ENCODE peak calls at places on chromosomes 6 and 20, in four cellular contexts. D is PC-3, J is HCT116, I is PC-9. M is an unnamed sample.

GRCh38 chr6:15429146-15430110 is 183.6 kb downstream of the JARID2 start:
- DNase-seq in D (no peak), I (no peak), J (no peak), M (no peak)

GRCh38 chr6:166395778-166396177 is 13.0 kb upstream of the MPC1 start:
- DNase-seq in D (no peak), I (no peak), J (no peak), M (no peak)

GRCh38 chr6:125019873-125020272 is 57.6 kb downstream of the RNF217 start:
- DNase-seq in I (peak), J (no peak), D (no peak), M (no peak)

GRCh38 chr6:14804444-14805210 is 441.2 kb upstream of the JARID2 start:
- DNase-seq in D (no peak), J (no peak), I (no peak), M (no peak)

GRCh38 chr6:1130692-1131091 is 181.2 kb upstream of the FOXQ1 start:
- DNase-seq in D (no peak), J (no peak), I (no peak), M (no peak)

GRCh38 chr6:150741633-150742200 is 123.8 kb upstream of the MTHFD1L start:
- DNase-seq in I (no peak), J (peak), D (peak), M (no peak)

GRCh38 chr20:1177680-1178079 is 7.1 kb downstream of the TMEM74B start:
- DNase-seq in I (no peak), J (peak), D (peak), M (no peak)

GRCh38 chr6:16199792-16200191 is 38.6 kb upstream of the GMPR start:
- DNase-seq in D (no peak), J (no peak), I (no peak), M (no peak)

GRCh38 chr6:167795874-167796667 is 30.6 kb upstream of the AFDN start:
- DNase-seq in J (no peak), D (no peak), I (no peak), M (no peak)

GRCh38 chr6:5994234-5994998 is 12.3 kb downstream of the NRN1 start:
- DNase-seq in J (no peak), I (no peak), D (no peak), M (no peak)

GRCh38 chr6:17714879-17715860 is 8.4 kb upstream of the NUP153 start:
- DNase-seq in D (peak), I (peak), J (peak), M (no peak)

GRCh38 chr6:89009624-89010059 is 46.2 kb upstream of the RNGTT start:
- DNase-seq in D (no peak), I (no peak), J (no peak), M (no peak)

GRCh38 chr20:45911486-45912343 is at the start of gene PLTP:
- DNase-seq in D (peak), J (no peak), I (peak), M (no peak)

GRCh38 chr6:73131706-73132105 is 93.6 kb downstream of the KHDC1L start:
- DNase-seq in I (no peak), J (no peak), D (peak), M (no peak)

GRCh38 chr20:31595654-31596411 is 9.3 kb upstream of the ID1 start:
- DNase-seq in J (peak), I (peak), D (peak), M (no peak)

GRCh38 chr20:44245977-44246376 is 1.1 kb upstream of the GDAP1L1 start:
- DNase-seq in I (no peak), J (no peak), D (no peak), M (no peak)

GRCh38 chr6:56540950-56541600 is 101.6 kb downstream of the DST start:
- DNase-seq in J (no peak), I (no peak), D (peak), M (no peak)

GRCh38 chr20:36744764-36745191 is 1.1 kb downstream of the NDRG3 start:
- DNase-seq in I (peak), J (no peak), D (peak), M (no peak)

GRCh38 chr6:27766405-27766804 is 145.8 kb downstream of the OR2B2 start:
- DNase-seq in J (no peak), I (no peak), D (no peak), M (no peak)

GRCh38 chr6:14305131-14305530 is 187.6 kb downstream of the CD83 start:
- DNase-seq in D (peak), I (no peak), J (no peak), M (no peak)

GRCh38 chr6:79413562-79414002 is 123.6 kb downstream of the LCA5 start:
- DNase-seq in D (peak), I (peak), J (no peak), M (no peak)

GRCh38 chr6:118525913-118526490 is 22.1 kb upstream of the PLN start:
- DNase-seq in I (no peak), J (no peak), D (no peak), M (no peak)

GRCh38 chr20:48959902-48960550 is 38.5 kb downstream of the ARFGEF2 start:
- DNase-seq in I (peak), D (peak), J (no peak), M (no peak)

GRCh38 chr6:63567966-63568365 is 4.3 kb upstream of the LOC128125822 start:
- DNase-seq in I (no peak), D (no peak), J (no peak), M (no peak)

GRCh38 chr6:18413320-18413830 is 26.2 kb downstream of the RNF144B start:
- DNase-seq in D (no peak), J (no peak), I (no peak), M (no peak)

GRCh38 chr6:142943746-142944125 is 1.2 kb downstream of the HIVEP2 start:
- DNase-seq in J (no peak), D (peak), I (no peak), M (peak)

GRCh38 chr20:35739294-35740163 is 2.5 kb downstream of the RBM39 start:
- DNase-seq in I (peak), J (no peak), D (peak), M (peak)

GRCh38 chr20:61434361-61434781 is 182.3 kb downstream of the CDH4 start:
- DNase-seq in J (no peak), I (no peak), D (no peak), M (no peak)

GRCh38 chr20:48178607-48179006 is 393.3 kb upstream of the SULF2 start:
- DNase-seq in J (no peak), I (no peak), D (no peak), M (no peak)

GRCh38 chr20:56974499-56975250 is 291.8 kb downstream of the BMP7 start:
- DNase-seq in J (peak), I (peak), D (peak), M (peak)
- TF ChIP-seq EZH2 in J (no peak), I (no peak), D (no peak), M (no peak)

DNA sequence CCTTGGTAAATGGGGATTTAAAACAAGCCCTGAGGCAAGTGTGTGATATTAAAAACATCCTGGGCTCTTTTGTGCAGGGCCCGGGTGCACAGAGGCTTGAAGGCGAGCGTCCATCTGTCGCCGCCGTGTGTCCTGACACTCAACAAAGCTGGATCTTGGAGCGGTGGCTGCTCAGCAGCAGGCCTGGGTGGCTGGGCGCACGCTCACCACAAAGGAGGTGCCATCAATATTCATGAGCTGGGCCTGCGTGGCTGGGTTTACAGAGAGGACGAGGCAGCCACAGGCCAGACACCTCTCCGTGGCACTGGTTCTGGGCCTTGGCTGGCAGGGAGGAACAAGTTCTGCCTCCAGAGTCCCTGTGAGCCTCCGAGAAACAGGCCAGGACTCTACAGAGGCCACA is 22.1 kb downstream of the BHLHE23 start:
- DNase-seq in D (no peak), I (no peak), J (no peak), M (no peak)
- H3K27ac ChIP-seq in D (no peak), I (no peak), J (no peak), M (no peak)

GRCh38 chr6:31400467-31401289 is 2.7 kb upstream of the MICA start:
- DNase-seq in I (no peak), J (peak), D (peak), M (peak)
- TF ChIP-seq EZH2 in I (no peak), J (no peak), D (no peak), M (no peak)

GRCh38 chr6:53793318-53793975 is 1.4 kb upstream of the LRRC1 start:
- DNase-seq in D (peak), J (peak), I (peak), M (peak)

GRCh38 chr6:53794073-53794719 is 609 bp upstream of the LRRC1 start:
- DNase-seq in J (peak), D (peak), I (peak), M (peak)

GRCh38 chr6:53795254-53795701 is 473 bp downstream of the LRRC1 start:
- DNase-seq in I (peak), J (no peak), D (peak), M (peak)

GRCh38 chr6:53795702-53796450 is 1.1 kb downstream of the LRRC1 start:
- DNase-seq in J (no peak), D (peak), I (peak), M (peak)

DNA sequence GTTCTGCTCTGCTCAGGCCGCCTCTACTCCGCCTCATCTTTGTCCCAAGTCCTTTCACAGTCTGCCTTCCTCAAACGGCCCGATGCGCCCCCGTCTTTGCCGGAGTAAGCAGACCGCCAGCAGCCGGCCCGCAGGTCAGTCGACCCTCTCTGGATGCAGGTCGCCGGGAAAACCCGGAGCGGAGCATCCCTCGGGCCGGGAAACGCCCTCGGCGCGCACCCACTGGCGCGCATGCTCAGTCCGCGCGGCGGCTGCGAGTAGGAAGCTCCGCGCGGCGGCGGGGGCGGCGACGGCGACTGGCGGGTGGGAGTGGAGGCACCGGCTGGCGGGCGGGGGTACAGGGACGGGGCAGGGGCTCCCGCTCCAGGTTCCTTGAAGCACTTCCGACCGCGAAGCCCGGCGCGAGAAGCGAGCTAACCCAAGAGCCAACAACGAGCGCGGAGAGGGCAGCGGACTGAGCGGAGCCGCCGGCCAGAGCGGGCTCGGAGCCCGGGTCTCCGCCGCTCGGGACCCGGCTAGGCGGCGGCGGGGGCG is at the start of gene LRRC1:
- DNase-seq in J (peak), I (peak), D (peak), M (peak)
- H3K27ac ChIP-seq in J (peak), I (peak), D (peak), M (peak)

GRCh38 chr6:45661667-45662066 is 283.9 kb upstream of the SUPT3H start:
- DNase-seq in D (peak), I (no peak), J (no peak), M (no peak)

GRCh38 chr6:45667265-45667664 is 289.5 kb upstream of the SUPT3H start:
- DNase-seq in J (no peak), D (no peak), I (no peak), M (no peak)

GRCh38 chr6:45666844-45667243 is 289.1 kb upstream of the SUPT3H start:
- DNase-seq in I (no peak), D (no peak), J (no peak), M (no peak)

GRCh38 chr6:45665859-45666258 is 288.1 kb upstream of the SUPT3H start:
- DNase-seq in J (no peak), I (no peak), D (no peak), M (no peak)

DNA sequence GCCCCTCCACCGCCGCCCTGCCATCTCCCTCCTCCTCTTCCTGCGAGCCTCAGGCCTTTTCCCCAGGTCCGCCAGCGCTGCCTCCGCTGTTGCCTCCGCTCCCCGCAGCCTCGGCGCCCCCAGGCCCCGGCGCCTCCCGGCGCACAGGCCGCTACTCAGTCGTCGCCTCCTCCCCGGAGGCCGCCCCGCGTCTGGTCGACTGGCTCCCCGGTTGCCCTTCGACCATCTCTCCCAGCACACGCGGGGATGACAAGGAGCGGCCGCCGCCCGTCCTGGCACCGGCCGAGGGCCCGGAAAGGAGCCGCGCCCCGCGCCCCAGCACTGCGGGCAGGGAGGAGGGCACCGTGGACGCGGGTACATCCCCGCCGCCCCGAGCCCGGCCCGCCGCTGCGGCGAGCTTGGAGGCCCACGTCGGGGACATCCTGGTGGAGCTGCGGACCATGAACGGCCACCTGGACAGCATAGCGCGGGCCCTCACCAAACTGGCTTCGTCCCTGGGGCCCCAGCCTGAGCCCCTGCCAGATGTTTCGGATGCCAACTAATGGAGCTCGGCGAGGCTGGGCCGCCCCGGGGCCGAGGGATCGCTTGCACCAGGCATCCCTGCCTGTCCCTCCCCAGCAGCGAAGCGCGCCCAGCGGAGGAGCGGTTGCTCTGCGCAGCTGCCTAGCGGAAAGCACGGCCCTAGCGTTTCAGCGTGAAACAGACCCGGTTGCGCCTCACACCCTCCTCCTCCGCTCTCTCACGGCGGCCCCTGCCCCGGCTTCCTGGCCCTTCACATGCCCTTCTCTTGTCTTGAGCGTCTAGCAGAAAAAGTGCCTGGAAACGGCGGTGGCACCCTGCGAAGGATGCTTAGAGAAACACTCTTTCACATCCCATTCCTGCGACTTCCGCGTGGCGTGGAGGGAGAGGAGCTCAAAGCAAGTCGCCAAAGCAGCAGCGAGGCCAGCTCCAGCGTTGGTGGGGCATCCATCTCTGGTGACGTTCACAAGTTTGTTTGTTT is 285.7 kb upstream of the SUPT3H start:
- DNase-seq in D (no peak), J (no peak), I (no peak), M (no peak)
- TF ChIP-seq EZH2 in D (no peak), J (no peak), I (no peak), M (no peak)

GRCh38 chr20:58289143-58289542 is 20.4 kb upstream of the RAB22A start:
- DNase-seq in D (no peak), J (no peak), I (no peak), M (no peak)

GRCh38 chr20:58297394-58297793 is 12.1 kb upstream of the RAB22A start:
- DNase-seq in J (no peak), D (no peak), I (no peak), M (no peak)

GRCh38 chr20:58296328-58296837 is 13.1 kb upstream of the RAB22A start:
- DNase-seq in J (no peak), D (no peak), I (no peak), M (no peak)

GRCh38 chr20:58293453-58293852 is 16.1 kb upstream of the RAB22A start:
- DNase-seq in I (no peak), J (no peak), D (peak), M (no peak)

GRCh38 chr20:58294497-58295455 is 14.7 kb upstream of the RAB22A start:
- DNase-seq in I (no peak), D (no peak), J (no peak), M (no peak)
- H3K27ac ChIP-seq in I (no peak), D (no peak), J (no peak), M (no peak)

GRCh38 chr20:16261733-16262277 is 311.4 kb downstream of the KIF16B start:
- DNase-seq in J (no peak), I (no peak), D (no peak), M (no peak)
- TF ChIP-seq EZH2 in J (no peak), I (no peak), D (no peak), M (no peak)

DNA sequence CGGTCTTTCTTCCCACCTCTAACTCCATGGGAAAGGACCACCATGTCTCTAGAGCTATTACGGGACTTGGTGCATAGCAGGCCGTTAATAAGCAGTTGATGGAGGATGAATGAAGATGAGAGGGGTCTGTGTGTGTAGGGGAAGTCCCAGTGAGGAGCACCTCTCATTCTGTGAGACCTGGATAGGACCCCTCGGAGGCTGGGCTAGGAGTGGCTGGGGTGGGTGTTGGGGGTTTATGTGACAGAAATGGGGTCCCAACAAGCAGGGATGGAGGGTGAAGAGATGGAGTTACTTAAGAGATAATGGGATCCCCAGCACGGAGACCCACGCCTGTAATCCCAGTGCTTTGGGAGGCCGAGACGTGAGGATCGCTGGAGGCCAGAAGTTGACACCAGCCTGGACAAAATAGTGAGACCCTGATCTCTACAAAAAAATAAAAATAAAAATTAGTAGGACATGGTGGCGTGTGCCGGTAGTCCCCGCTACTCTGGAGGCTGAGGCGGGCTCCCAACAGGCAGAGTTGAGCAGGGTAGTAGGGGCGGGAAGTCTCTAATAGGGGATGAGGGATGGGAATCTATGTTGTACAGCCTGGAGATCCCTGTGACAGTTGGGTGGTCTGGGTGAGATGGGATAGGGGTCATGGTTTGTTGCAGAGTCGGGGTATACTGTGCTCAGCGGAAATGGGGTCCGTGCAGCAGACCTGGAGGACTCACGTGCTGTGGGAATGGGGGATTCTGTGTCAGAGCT is 677 bp upstream of the ZNF341 start:
- DNase-seq in J (no peak), I (no peak), D (no peak), M (no peak)
- H3K27ac ChIP-seq in J (peak), I (peak), D (no peak), M (peak)

GRCh38 chr6:147507162-147508072 is 1.1 kb upstream of the SAMD5 start:
- DNase-seq in D (peak), I (no peak), J (no peak), M (no peak)
- TF ChIP-seq EZH2 in D (no peak), I (no peak), J (no peak), M (no peak)

GRCh38 chr20:4247261-4247660 is 231.9 kb upstream of the RNF24 start:
- DNase-seq in I (no peak), J (no peak), D (no peak), M (no peak)
- H3K27ac ChIP-seq in I (no peak), J (no peak), D (peak), M (no peak)